ENCODE peak calls at places on chromosomes 13 and 19, in ten cellular contexts. O is activated T-cell treated with anti-CD3 and anti-CD28 coated beads for 1 hour; E is D341Med; K is activated naive CD4-positive, alpha-beta T cell treated with anti-CD3 and anti-CD28 coated beads for 36 hours; W is T47D; H is breast epithelium; I is stimulated activated CD8-positive, alpha-beta memory T cell treated with anti-CD3 and anti-CD28 coated beads, Interleukin-15, amount 100 ng/mL, for 4 hours; U is fibroblast of gingiva; Q is left ventricle myocardium inferior; J is ACHN. C is an unnamed sample.
A peak's percentile ranks its signal among the peaks of the same experiment; 100 is the strongest.

GRCh38 chr13:31801088-31801487 is 61.8 kb downstream of the RXFP2 start:
- DNase-seq in O (no peak), E (no peak), K (no peak), W (no peak), H (no peak), I (no peak), U (no peak), Q (no peak), J (no peak), C (no peak)

GRCh38 chr19:48868196-48868886 is at the start of gene PLEKHA4:
- DNase-seq in O (no peak), E (no peak), K (no peak), W (no peak), H (no peak), I (no peak), U (peak; percentile 52), Q (peak; percentile 86), J (peak; percentile 50), C (peak; percentile 90)

GRCh38 chr13:41823486-41823885 is 137.4 kb downstream of the VWA8 start:
- DNase-seq in O (no peak), E (no peak), K (no peak), W (no peak), H (no peak), I (no peak), U (no peak), Q (no peak), J (no peak), C (no peak)

GRCh38 chr13:107124730-107125129 is 556.8 kb upstream of the ARGLU1 start:
- DNase-seq in O (no peak), E (no peak), K (no peak), W (no peak), H (no peak), I (no peak), U (no peak), Q (no peak), J (no peak), C (no peak)

GRCh38 chr13:45518525-45519235 is 53.9 kb downstream of the COG3 start:
- DNase-seq in O (no peak), E (no peak), K (peak; percentile 27), W (no peak), H (no peak), I (no peak), U (no peak), Q (no peak), J (no peak), C (no peak)

GRCh38 chr13:80276371-80277289 is 64.3 kb downstream of the SPRY2 start:
- DNase-seq in O (no peak), E (peak; percentile 11), K (no peak), W (no peak), H (no peak), I (no peak), U (peak; percentile 55), Q (no peak), J (no peak), C (no peak)

GRCh38 chr19:7230826-7231225 is 63.4 kb downstream of the INSR start:
- DNase-seq in O (no peak), E (no peak), K (no peak), W (no peak), H (no peak), I (no peak), U (no peak), Q (peak; percentile 73), J (no peak), C (peak; percentile 89)

GRCh38 chr13:86002921-86003488 is 203.8 kb upstream of the SLITRK6 start:
- DNase-seq in O (no peak), E (no peak), K (no peak), W (no peak), H (no peak), I (no peak), U (no peak), Q (no peak), J (no peak), C (no peak)

GRCh38 chr19:42241279-42241678 is 1.1 kb downstream of the GSK3A start:
- DNase-seq in O (no peak), E (no peak), K (no peak), W (no peak), H (no peak), I (no peak), U (no peak), Q (no peak), J (no peak), C (no peak)

GRCh38 chr19:14413765-14414171 is 5.4 kb downstream of the DDX39A start:
- DNase-seq in O (no peak), E (peak; percentile 38), K (no peak), W (no peak), H (no peak), I (no peak), U (no peak), Q (no peak), J (no peak), C (no peak)

GRCh38 chr19:4181053-4181508 is 1.3 kb downstream of the SIRT6 start:
- DNase-seq in O (no peak), E (no peak), K (no peak), W (no peak), H (no peak), I (no peak), U (no peak), Q (no peak), J (no peak), C (no peak)

GRCh38 chr13:113064534-113065405 is 40.8 kb upstream of the F7 start:
- DNase-seq in O (no peak), E (no peak), K (no peak), W (no peak), H (no peak), I (no peak), U (peak; percentile 49), Q (no peak), J (peak; percentile 51), C (peak; percentile 52)

GRCh38 chr19:44808463-44809371 is at the start of gene BCAM:
- DNase-seq in O (no peak), E (peak; percentile 90), K (no peak), W (peak; percentile 86), H (peak; percentile 81), I (no peak), U (peak; percentile 57), Q (peak; percentile 86), J (peak; percentile 84), C (peak; percentile 93)

GRCh38 chr19:30068528-30069395 is 126.7 kb downstream of the URI1 start:
- DNase-seq in O (no peak), E (no peak), K (no peak), W (no peak), H (peak; percentile 25), I (no peak), U (no peak), Q (no peak), J (no peak), C (no peak)

GRCh38 chr13:97492684-97493371 is 58.9 kb downstream of the RAP2A start:
- DNase-seq in O (no peak), E (no peak), K (no peak), W (peak; percentile 27), H (no peak), I (no peak), U (no peak), Q (no peak), J (no peak), C (no peak)

GRCh38 chr13:76522083-76522755 is 364.0 kb downstream of the KCTD12 start:
- DNase-seq in O (no peak), E (peak; percentile 70), K (no peak), W (no peak), H (no peak), I (no peak), U (no peak), Q (no peak), J (no peak), C (no peak)

GRCh38 chr13:110645750-110646149 is 30.4 kb downstream of the NAXD start:
- DNase-seq in O (no peak), E (no peak), K (no peak), W (no peak), H (no peak), I (no peak), U (no peak), Q (no peak), J (no peak), C (no peak)

GRCh38 chr19:1315470-1316166 is 29.9 kb downstream of the EFNA2 start:
- DNase-seq in O (no peak), E (peak; percentile 92), K (peak; percentile 51), W (peak; percentile 73), H (no peak), I (no peak), U (peak; percentile 42), Q (peak; percentile 53), J (peak; percentile 52), C (peak; percentile 41)

GRCh38 chr19:51094696-51095279 is 12.1 kb upstream of the KLK14 start:
- DNase-seq in O (peak; percentile 13), E (peak; percentile 79), K (peak; percentile 60), W (peak; percentile 56), H (no peak), I (no peak), U (no peak), Q (no peak), J (peak; percentile 9), C (peak; percentile 43)

GRCh38 chr13:112240076-112240475 is 136.1 kb upstream of the SPACA7 start:
- DNase-seq in O (no peak), E (no peak), K (no peak), W (no peak), H (no peak), I (no peak), U (no peak), Q (no peak), J (no peak), C (no peak)

GRCh38 chr19:5947435-5947834 is 30.5 kb downstream of the RANBP3 start:
- DNase-seq in O (no peak), E (no peak), K (no peak), W (no peak), H (no peak), I (no peak), U (peak; percentile 66), Q (peak; percentile 68), J (no peak), C (peak; percentile 82)

GRCh38 chr13:98285852-98286594 is 109.0 kb upstream of the RNF113B start:
- DNase-seq in O (no peak), E (no peak), K (no peak), W (no peak), H (no peak), I (no peak), U (no peak), Q (no peak), J (no peak), C (no peak)

GRCh38 chr13:36057041-36057440 is 74.1 kb downstream of the DCLK1 start:
- DNase-seq in O (no peak), E (no peak), K (no peak), W (peak; percentile 29), H (no peak), I (no peak), U (no peak), Q (no peak), J (peak; percentile 15), C (no peak)

GRCh38 chr19:46428278-46429141 is at the start of gene PNMA8C:
- DNase-seq in O (peak; percentile 21), E (no peak), K (peak; percentile 63), W (no peak), H (no peak), I (no peak), U (peak; percentile 33), Q (peak; percentile 75), J (no peak), C (peak; percentile 88)

GRCh38 chr19:34256835-34257558 is 2.6 kb downstream of the GARRE1 start:
- DNase-seq in O (no peak), E (no peak), K (no peak), W (no peak), H (no peak), I (no peak), U (peak; percentile 89), Q (no peak), J (no peak), C (no peak)

GRCh38 chr19:7602935-7603497 is 7.4 kb downstream of the CAMSAP3 start:
- DNase-seq in O (no peak), E (no peak), K (no peak), W (no peak), H (no peak), I (no peak), U (no peak), Q (no peak), J (no peak), C (no peak)

GRCh38 chr13:39451860-39452301 is 151.1 kb downstream of the LHFPL6 start:
- DNase-seq in O (no peak), E (no peak), K (no peak), W (no peak), H (no peak), I (no peak), U (no peak), Q (peak; percentile 59), J (no peak), C (peak; percentile 49)

GRCh38 chr19:11296264-11296663 is 304 bp downstream of the TSPAN16 start:
- DNase-seq in O (no peak), E (no peak), K (no peak), W (no peak), H (no peak), I (no peak), U (peak; percentile 24), Q (no peak), J (no peak), C (peak; percentile 49)

C was measured in heart left ventricle.